ENCODE peak calls at places on chromosomes 2 and 18, in six cellular contexts. O is AG09309; L is PC-3; I is Ammon's horn; T is fibroblast of the aortic adventitia; R is stimulated activated CD4-positive, alpha-beta T cell treated with anti-CD3 and anti-CD28 coated beads, Interleukin-12 subunit alpha, Interleukin-12 subunit beta, amount 100 ng/mL, for 48 hours. B is an unnamed sample.

GRCh38 chr2:200624660-200625059 is 38.8 kb downstream of the AOX1 start:
- DNase-seq in O (no peak), L (peak), I (no peak), T (peak), R (no peak), B (peak)

GRCh38 chr2:31429759-31430438 is 15.4 kb upstream of the XDH start:
- DNase-seq in O (no peak), L (peak), I (no peak), T (peak), R (peak), B (peak)

GRCh38 chr2:134278546-134278945 is 24.7 kb downstream of the MGAT5 start:
- DNase-seq in O (no peak), L (no peak), I (no peak), T (no peak), R (no peak), B (no peak)

GRCh38 chr18:70380915-70381896 is 92.4 kb downstream of the SOCS6 start:
- DNase-seq in O (no peak), L (no peak), I (peak), T (no peak), R (no peak), B (peak)

GRCh38 chr2:41906325-41906700 is 141.5 kb upstream of the PKDCC start:
- DNase-seq in O (no peak), L (no peak), I (no peak), T (peak), R (no peak), B (peak)

GRCh38 chr2:234111523-234111922 is 61.0 kb downstream of the SPP2 start:
- DNase-seq in O (no peak), L (peak), I (no peak), T (peak), R (no peak), B (peak)

GRCh38 chr2:11753452-11753885 is 7.0 kb downstream of the LPIN1 start:
- DNase-seq in O (no peak), L (peak), I (no peak), T (no peak), R (no peak), B (peak)

GRCh38 chr2:151780938-151781337 is 46.7 kb upstream of the NEB start:
- DNase-seq in O (no peak), L (no peak), I (no peak), T (no peak), R (no peak), B (no peak)

GRCh38 chr2:158079672-158080071 is 22.0 kb upstream of the UPP2 start:
- DNase-seq in O (no peak), L (peak), I (peak), T (peak), R (no peak), B (no peak)

GRCh38 chr2:120596990-120597594 is 138.6 kb upstream of the GLI2 start:
- DNase-seq in O (peak), L (no peak), I (peak), T (peak), R (no peak), B (peak)

GRCh38 chr18:24600076-24600654 is 139.7 kb downstream of the HRH4 start:
- DNase-seq in O (peak), L (peak), I (peak), T (peak), R (no peak), B (peak)

GRCh38 chr2:119223521-119224390 is at the start of gene STEAP3:
- DNase-seq in O (no peak), L (peak), I (peak), T (peak), R (no peak), B (peak)

GRCh38 chr2:235543126-235543750 is 49.4 kb downstream of the AGAP1 start:
- DNase-seq in O (no peak), L (peak), I (peak), T (no peak), R (no peak), B (no peak)

GRCh38 chr2:197674060-197674459 is 1.3 kb downstream of the RFTN2 start:
- DNase-seq in O (no peak), L (no peak), I (peak), T (no peak), R (no peak), B (no peak)

GRCh38 chr18:50009772-50010171 is 185.2 kb downstream of the MYO5B start:
- DNase-seq in O (no peak), L (peak), I (peak), T (peak), R (peak), B (peak)

GRCh38 chr2:202154613-202155281 is 81.7 kb downstream of the KIAA2012 start:
- DNase-seq in O (no peak), L (no peak), I (no peak), T (no peak), R (no peak), B (no peak)

GRCh38 chr2:120948662-120949011 is 213.0 kb downstream of the GLI2 start:
- DNase-seq in O (no peak), L (no peak), I (no peak), T (no peak), R (no peak), B (no peak)

GRCh38 chr2:222993920-222994650 is 57.9 kb upstream of the KCNE4 start:
- DNase-seq in O (peak), L (no peak), I (peak), T (peak), R (no peak), B (peak)

GRCh38 chr2:201157694-201158093 is 25.2 kb upstream of the CASP10 start:
- DNase-seq in O (no peak), L (peak), I (no peak), T (no peak), R (no peak), B (no peak)

GRCh38 chr2:166841679-166842078 is 46.6 kb upstream of the XIRP2 start:
- DNase-seq in O (no peak), L (no peak), I (no peak), T (no peak), R (no peak), B (no peak)

GRCh38 chr2:197813093-197813787 is 8.8 kb downstream of the PLCL1 start:
- DNase-seq in O (no peak), L (peak), I (no peak), T (peak), R (no peak), B (peak)

GRCh38 chr18:27428716-27429475 is 243.8 kb upstream of the CHST9 start:
- DNase-seq in O (no peak), L (no peak), I (no peak), T (no peak), R (no peak), B (peak)

B was measured in fibroblast of lung.